ENCODE peak calls at places on chromosomes 7 and 10, in seven cellular contexts. J is skeletal muscle cell; K is adrenal gland; H is tibial artery; S is smooth muscle cell of the brain vasculature; W is ureter; F is CD4-positive, alpha-beta T cell. D is an unnamed sample.

GRCh38 chr7:146146866-146147265 is 30.3 kb downstream of the CNTNAP2 start:
- DNase-seq in J (peak), K (no peak), H (no peak), S (peak), W (no peak), F (no peak), D (no peak)

GRCh38 chr10:71266147-71266917 is 52.7 kb upstream of the SLC29A3 start:
- DNase-seq in J (peak), K (no peak), H (no peak), S (no peak), W (peak), F (no peak), D (peak)

GRCh38 chr10:62025901-62026879 is 124.7 kb downstream of the ARID5B start:
- DNase-seq in J (no peak), K (no peak), H (no peak), S (no peak), W (no peak), F (no peak), D (no peak)

GRCh38 chr7:39451901-39452300 is 114.3 kb upstream of the YAE1 start:
- DNase-seq in J (no peak), K (no peak), H (no peak), S (no peak), W (no peak), F (no peak), D (no peak)

GRCh38 chr10:131784363-131785120 is 116.3 kb upstream of the PPP2R2D start:
- DNase-seq in J (no peak), K (no peak), H (peak), S (no peak), W (no peak), F (no peak), D (no peak)

GRCh38 chr10:63208981-63209380 is 75.9 kb downstream of the NRBF2 start:
- DNase-seq in J (no peak), K (peak), H (no peak), S (no peak), W (no peak), F (no peak), D (no peak)

GRCh38 chr7:27184342-27185012 is 555 bp downstream of the HOXA11 start:
- DNase-seq in J (no peak), K (peak), H (peak), S (no peak), W (peak), F (no peak), D (peak)

GRCh38 chr7:113285411-113285810 is 167.1 kb upstream of the SMIM30 start:
- DNase-seq in J (no peak), K (no peak), H (no peak), S (no peak), W (no peak), F (no peak), D (no peak)

GRCh38 chr10:86969421-86970041 is 1.2 kb downstream of the ADIRF start:
- DNase-seq in J (no peak), K (no peak), H (peak), S (no peak), W (no peak), F (no peak), D (peak)

GRCh38 chr7:124679826-124680225 is 85.8 kb downstream of the GPR37 start:
- DNase-seq in J (no peak), K (no peak), H (no peak), S (no peak), W (no peak), F (no peak), D (no peak)

GRCh38 chr7:81138850-81139249 is 220.0 kb upstream of the SEMA3C start:
- DNase-seq in J (no peak), K (no peak), H (no peak), S (no peak), W (no peak), F (no peak), D (no peak)

GRCh38 chr10:69090687-69091450 is 3.0 kb downstream of the SRGN start:
- DNase-seq in J (no peak), K (no peak), H (no peak), S (no peak), W (no peak), F (no peak), D (no peak)

GRCh38 chr10:59505931-59506330 is 143.6 kb upstream of the FAM13C start:
- DNase-seq in J (no peak), K (no peak), H (no peak), S (no peak), W (no peak), F (no peak), D (no peak)

GRCh38 chr7:113840954-113841353 is 77.9 kb downstream of the PPP1R3A start:
- DNase-seq in J (no peak), K (no peak), H (no peak), S (no peak), W (no peak), F (no peak), D (no peak)